ENCODE peak calls at places on chromosomes 11 and 22, in four cellular contexts. M, I, Z and S are unnamed samples.

GRCh38 chr11:70788247-70789022 is 390.1 kb downstream of the CTTN start:
- DNase-seq in M (no peak), I (peak; percentile 68), Z (peak; percentile 83), S (peak; percentile 75)

GRCh38 chr11:120186799-120187591 is 23.8 kb upstream of the OAF start:
- DNase-seq in M (peak; percentile 58), I (no peak), Z (no peak), S (no peak)

GRCh38 chr11:8219257-8220021 is 44.2 kb downstream of the LMO1 start:
- DNase-seq in M (peak; percentile 51), I (peak; percentile 75), Z (peak; percentile 68), S (peak; percentile 67)

GRCh38 chr11:44618561-44619425 is 53.3 kb downstream of the CD82 start:
- DNase-seq in M (peak; percentile 31), I (no peak), Z (no peak), S (no peak)

GRCh38 chr11:17371614-17372013 is 16.8 kb downstream of the KCNJ11 start:
- DNase-seq in M (no peak), I (no peak), Z (peak; percentile 65), S (peak; percentile 64)

GRCh38 chr22:41504397-41504796 is 35.5 kb downstream of the ACO2 start:
- DNase-seq in M (no peak), I (peak; percentile 89), Z (peak; percentile 83), S (no peak)

GRCh38 chr11:14503023-14503422 is 3.4 kb upstream of the COPB1 start:
- DNase-seq in M (no peak), I (no peak), Z (no peak), S (peak; percentile 3)

GRCh38 chr11:95296165-95296564 is 65.2 kb upstream of the SESN3 start:
- DNase-seq in M (no peak), I (peak; percentile 47), Z (no peak), S (no peak)

GRCh38 chr22:20650294-20651207 is 123.4 kb upstream of the SERPIND1 start:
- DNase-seq in M (no peak), I (no peak), Z (no peak), S (no peak)

GRCh38 chr11:86396403-86396802 is 21.7 kb downstream of the CCDC81 start:
- DNase-seq in M (no peak), I (no peak), Z (peak; percentile 82), S (peak; percentile 38)

GRCh38 chr22:45302751-45303150 is 7.0 kb upstream of the FAM118A start:
- DNase-seq in M (no peak), I (no peak), Z (no peak), S (no peak)

GRCh38 chr11:63337070-63337469 is 32.5 kb upstream of the SLC22A9 start:
- DNase-seq in M (no peak), I (no peak), Z (no peak), S (no peak)

GRCh38 chr22:35912668-35913067 is 116.0 kb downstream of the RBFOX2 start:
- DNase-seq in M (no peak), I (no peak), Z (no peak), S (no peak)

GRCh38 chr11:43376594-43376993 is 17.9 kb downstream of the TTC17 start:
- DNase-seq in M (no peak), I (no peak), Z (peak; percentile 92), S (peak; percentile 81)

GRCh38 chr11:23509023-23509422 is 648.7 kb upstream of the CCDC179 start:
- DNase-seq in M (no peak), I (no peak), Z (peak; percentile 41), S (peak; percentile 26)

GRCh38 chr11:17578958-17579357 is 31.9 kb downstream of the OTOG start:
- DNase-seq in M (no peak), I (no peak), Z (no peak), S (no peak)

GRCh38 chr11:13174090-13174489 is 103.5 kb upstream of the BMAL1 start:
- DNase-seq in M (no peak), I (no peak), Z (no peak), S (no peak)

GRCh38 chr11:117627259-117627658 is 169.8 kb downstream of the DSCAML1 start:
- DNase-seq in M (no peak), I (no peak), Z (no peak), S (no peak)

GRCh38 chr11:134440851-134441645 is 29.0 kb upstream of the B3GAT1 start:
- DNase-seq in M (no peak), I (no peak), Z (no peak), S (no peak)

GRCh38 chr11:126357969-126358762 is 2.7 kb downstream of the ST3GAL4 start:
- DNase-seq in M (peak; percentile 81), I (peak; percentile 63), Z (no peak), S (no peak)

GRCh38 chr11:65545853-65546216 is 12.3 kb downstream of the LTBP3 start:
- DNase-seq in M (no peak), I (no peak), Z (no peak), S (no peak)

GRCh38 chr11:121482231-121483129 is 29.7 kb upstream of the SORL1-AS1 start:
- DNase-seq in M (no peak), I (peak; percentile 18), Z (peak; percentile 7), S (peak; percentile 27)
- H3K4me3 ChIP-seq in M (no peak overlapping the region), I (no peak overlapping the region), Z (no peak overlapping the region), S (no peak overlapping the region)

GRCh38 chr22:29298641-29299040 is 7.8 kb upstream of the GAS2L1 start:
- DNase-seq in M (no peak), I (no peak), Z (no peak), S (no peak)
- TF ChIP-seq CTCF in M (no peak), I (no peak), Z (no peak), S (no peak)

DNA sequence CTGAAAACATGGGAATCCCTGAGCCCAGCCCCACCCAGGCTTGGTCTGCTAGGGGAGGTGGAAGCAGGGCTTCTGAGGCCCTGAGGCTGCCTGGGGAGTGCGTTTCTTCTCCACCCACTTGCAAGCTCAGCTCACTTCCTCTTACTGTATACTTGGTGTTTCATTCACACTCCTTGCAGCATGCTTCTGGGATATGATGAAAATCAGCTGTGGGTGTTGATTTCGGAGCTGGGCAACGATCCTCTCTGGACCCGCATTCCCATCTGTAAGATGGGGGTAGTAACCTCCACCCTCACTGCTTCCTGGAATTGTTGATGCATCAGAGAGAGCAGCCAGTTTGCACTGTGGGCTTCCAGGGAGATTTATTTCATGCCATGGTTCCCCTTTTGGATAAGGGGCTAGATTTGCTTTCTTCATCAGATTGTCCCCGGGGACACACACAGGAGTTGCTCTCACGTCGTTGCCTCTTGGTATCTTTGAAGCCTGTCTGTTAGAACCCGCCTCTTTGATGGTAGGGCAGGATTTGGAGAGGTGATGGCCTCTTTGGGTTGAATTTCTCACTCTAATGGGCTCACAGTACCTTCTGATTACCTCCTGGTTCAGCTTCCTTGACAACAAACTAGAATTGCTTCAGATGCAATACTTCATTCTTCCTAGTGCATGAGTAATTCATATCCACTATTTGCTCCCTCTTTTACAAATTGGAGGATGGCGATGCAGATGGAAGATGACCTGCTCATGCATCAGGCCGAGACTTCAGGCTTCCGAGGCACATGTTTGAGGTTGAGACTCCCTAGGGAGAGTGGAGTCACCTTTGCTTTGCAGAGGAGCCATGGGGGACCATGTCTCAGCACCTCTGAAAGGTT is 40.4 kb downstream of the BCR start:
- DNase-seq in M (peak; percentile 24), I (no peak), Z (peak; percentile 57), S (peak; percentile 79)
- H3K4me3 ChIP-seq in M (no peak overlapping the region), I (no peak overlapping the region), Z (no peak overlapping the region), S (no peak overlapping the region)

GRCh38 chr11:115362997-115363396 is 141.2 kb downstream of the CADM1 start:
- DNase-seq in M (no peak), I (no peak), Z (no peak), S (no peak)

GRCh38 chr11:115364892-115365291 is 139.3 kb downstream of the CADM1 start:
- DNase-seq in M (no peak), I (no peak), Z (no peak), S (no peak)

GRCh38 chr11:115363426-115363825 is 140.8 kb downstream of the CADM1 start:
- DNase-seq in M (no peak), I (no peak), Z (no peak), S (no peak)

GRCh38 chr11:115363921-115364320 is 140.3 kb downstream of the CADM1 start:
- DNase-seq in M (no peak), I (no peak), Z (no peak), S (no peak)

GRCh38 chr11:115368616-115369015 is 135.6 kb downstream of the CADM1 start:
- DNase-seq in M (no peak), I (no peak), Z (no peak), S (no peak)
- TF ChIP-seq CTCF in M (no peak), I (no peak), Z (no peak), S (no peak)